ENCODE peak calls at places on chromosomes 11 and 22, in nine cellular contexts. U is brain microvascular endothelial cell; T is pulmonary artery endothelial cell; G is EL; N is Ammon's horn; S is stimulated activated CD8-positive, alpha-beta memory T cell treated with anti-CD3 and anti-CD28 coated beads, Interleukin-7, amount 100 ng/mL, for 48 hours; Z is activated naive CD4-positive, alpha-beta T cell treated with anti-CD3 and anti-CD28 coated beads, Interleukin-2, amount 50 U/mL, for 72 hours; F is stimulated activated CD4-positive, alpha-beta T cell treated with anti-CD3 and anti-CD28 coated beads, Interleukin-4, amount 100 ng/mL, for 48 hours; R is HTR-8/SVneo. J is an unnamed sample.

GRCh38 chr22:17536269-17536668 is 27.0 kb upstream of the SLC25A18 start:
- DNase-seq in U (no peak), T (no peak), G (no peak), N (peak; percentile 76), S (no peak), Z (no peak), F (no peak), R (no peak), J (no peak)

GRCh38 chr11:20049231-20049630 is 111.0 kb downstream of the DBX1 start:
- DNase-seq in U (no peak), T (no peak), G (no peak), N (no peak), S (no peak), Z (no peak), F (no peak), R (no peak), J (no peak)

GRCh38 chr11:16977136-16978020 is 36.8 kb downstream of the PLEKHA7 start:
- DNase-seq in U (no peak), T (no peak), G (no peak), N (no peak), S (no peak), Z (no peak), F (no peak), R (no peak), J (no peak)

GRCh38 chr11:6475936-6476335 is 2.2 kb upstream of the TRIM3 start:
- DNase-seq in U (no peak), T (no peak), G (no peak), N (no peak), S (no peak), Z (no peak), F (no peak), R (no peak), J (no peak)

GRCh38 chr11:20962581-20962980 is 293.2 kb downstream of the NELL1 start:
- DNase-seq in U (no peak), T (no peak), G (no peak), N (no peak), S (no peak), Z (no peak), F (no peak), R (no peak), J (no peak)

GRCh38 chr22:47022075-47022473 is 259.6 kb downstream of the TBC1D22A start:
- DNase-seq in U (no peak), T (no peak), G (no peak), N (peak; percentile 17), S (no peak), Z (no peak), F (no peak), R (no peak), J (peak; percentile 40)

GRCh38 chr11:111297696-111298095 is 650 bp upstream of the POU2AF3 start:
- DNase-seq in U (no peak), T (no peak), G (no peak), N (no peak), S (no peak), Z (no peak), F (no peak), R (no peak), J (no peak)

GRCh38 chr11:10385696-10386095 is 69.4 kb upstream of the AMPD3 start:
- DNase-seq in U (no peak), T (no peak), G (no peak), N (no peak), S (no peak), Z (no peak), F (no peak), R (no peak), J (peak; percentile 93)

GRCh38 chr11:24234822-24235508 is 261.9 kb upstream of the LUZP2 start:
- DNase-seq in U (peak; percentile 46), T (no peak), G (peak; percentile 69), N (no peak), S (no peak), Z (no peak), F (no peak), R (peak; percentile 15), J (no peak)